ENCODE peak calls at places on chromosome 9, in nine cellular contexts. F is IMR-90, R is thyroid gland, P is kidney, C is neuronal stem cell, B is A549, D is transverse colon, G is lower lobe of right lung, E is astrocyte. J is an unnamed sample. For H3K4me1, the result is how much of the 10 kb centered on the place peaks cover.

GRCh38 chr9:94853887-94854286 is 127.4 kb downstream of the AOPEP start:
- DNase-seq in G (no peak), C (no peak), D (no peak), E (peak), B (peak), R (no peak), P (no peak), F (peak), J (no peak)

GRCh38 chr9:120904061-120904998 is 22.3 kb downstream of the TRAF1 start:
- DNase-seq in B (no peak), E (no peak), G (no peak), P (no peak), F (no peak), R (no peak), C (no peak), D (peak), J (no peak)

GRCh38 chr9:88706193-88707112 is 171.5 kb downstream of the NXNL2 start:
- DNase-seq in R (peak), C (no peak), G (peak), F (no peak), E (peak), B (no peak), D (no peak), P (peak), J (no peak)

GRCh38 chr9:30932226-30932625 is 1452.2 kb upstream of the ACO1 start:
- DNase-seq in G (no peak), C (no peak), P (no peak), B (peak), D (no peak), F (no peak), E (peak), R (no peak), J (no peak)

GRCh38 chr9:87276327-87276841 is 221.3 kb upstream of the DAPK1 start:
- DNase-seq in E (peak), R (no peak), G (no peak), D (no peak), B (no peak), P (no peak), C (no peak), F (peak), J (no peak)

GRCh38 chr9:85118990-85119755 is 449.6 kb downstream of the NTRK2 start:
- DNase-seq in C (no peak), P (no peak), F (no peak), G (no peak), B (peak), R (no peak), D (no peak), E (peak), J (no peak)

GRCh38 chr9:69885474-69885929 is 64.9 kb downstream of the CFAP95 start:
- DNase-seq in D (no peak), E (peak), P (no peak), G (no peak), R (peak), C (no peak), F (no peak), B (peak), J (no peak)

GRCh38 chr9:88045686-88046085 is 71.4 kb upstream of the CDK20 start:
- DNase-seq in P (no peak), C (no peak), B (no peak), R (no peak), D (no peak), G (no peak), F (no peak), E (no peak), J (no peak)

GRCh38 chr9:111873901-111874300 is 22.7 kb upstream of the UGCG start:
- DNase-seq in C (no peak), B (no peak), F (no peak), G (no peak), R (no peak), D (no peak), E (no peak), P (no peak), J (no peak)

GRCh38 chr9:16321461-16322119 is 548.9 kb downstream of the BNC2 start:
- DNase-seq in D (no peak), E (peak), R (no peak), G (no peak), P (peak), B (peak), C (no peak), F (peak), J (no peak)

GRCh38 chr9:26158631-26159150 is 480.4 kb upstream of the TUSC1 start:
- DNase-seq in B (no peak), F (no peak), C (no peak), P (no peak), G (no peak), E (no peak), R (no peak), D (no peak), J (no peak)

GRCh38 chr9:88775559-88775958 is 215.7 kb upstream of the S1PR3 start:
- DNase-seq in G (no peak), P (no peak), E (peak), F (peak), B (peak), C (no peak), R (no peak), D (no peak), J (no peak)

GRCh38 chr9:89723696-89724095 is 118.9 kb downstream of the GADD45G start:
- DNase-seq in F (no peak), P (no peak), D (no peak), G (no peak), R (peak), C (no peak), E (peak), B (no peak), J (no peak)

GRCh38 chr9:126337690-126338426 is 11.2 kb downstream of the MVB12B start:
- DNase-seq in D (no peak), F (no peak), B (no peak), E (no peak), R (no peak), C (no peak), P (no peak), G (no peak), J (no peak)

GRCh38 chr9:70746760-70747159 is 332.3 kb upstream of the KLF9 start:
- DNase-seq in R (no peak), B (no peak), P (no peak), D (no peak), C (no peak), F (no peak), G (no peak), E (no peak), J (no peak)

GRCh38 chr9:5453673-5454072 is 3.3 kb downstream of the CD274 start:
- DNase-seq in F (no peak), R (no peak), P (no peak), G (no peak), B (no peak), D (no peak), C (no peak), E (no peak), J (no peak)

GRCh38 chr9:14296462-14296861 is 17.5 kb downstream of the NFIB start:
- DNase-seq in P (no peak), C (no peak), F (no peak), B (no peak), R (no peak), G (no peak), E (no peak), D (no peak), J (no peak)

GRCh38 chr9:21995652-21996275 is 1.2 kb downstream of the CDKN2B-AS1 start:
- DNase-seq in C (no peak), D (peak), E (peak), G (peak), B (no peak), F (peak), P (peak), R (peak), J (peak)

GRCh38 chr9:105195259-105195658 is 49.2 kb upstream of the SLC44A1 start:
- DNase-seq in D (no peak), F (no peak), B (no peak), P (no peak), C (no peak), G (no peak), R (no peak), E (no peak), J (no peak)

GRCh38 chr9:128001411-128002298 is 20.9 kb upstream of the EEIG1 start:
- DNase-seq in E (peak), F (peak), B (peak), C (no peak), R (peak), P (peak), D (no peak), G (no peak), J (no peak)

GRCh38 chr9:128004011-128004604 is 23.3 kb upstream of the EEIG1 start:
- DNase-seq in F (no peak), E (no peak), C (no peak), B (no peak), D (no peak), P (no peak), R (no peak), G (no peak), J (no peak)

GRCh38 chr9:127999461-127999860 is 18.7 kb upstream of the EEIG1 start:
- DNase-seq in D (no peak), F (no peak), E (no peak), C (no peak), G (no peak), R (no peak), P (no peak), B (no peak), J (no peak)

GRCh38 chr9:128005938-128006337 is 25.1 kb upstream of the EEIG1 start:
- DNase-seq in E (no peak), G (no peak), D (no peak), P (peak), F (no peak), B (peak), R (peak), C (no peak), J (no peak)

DNA sequence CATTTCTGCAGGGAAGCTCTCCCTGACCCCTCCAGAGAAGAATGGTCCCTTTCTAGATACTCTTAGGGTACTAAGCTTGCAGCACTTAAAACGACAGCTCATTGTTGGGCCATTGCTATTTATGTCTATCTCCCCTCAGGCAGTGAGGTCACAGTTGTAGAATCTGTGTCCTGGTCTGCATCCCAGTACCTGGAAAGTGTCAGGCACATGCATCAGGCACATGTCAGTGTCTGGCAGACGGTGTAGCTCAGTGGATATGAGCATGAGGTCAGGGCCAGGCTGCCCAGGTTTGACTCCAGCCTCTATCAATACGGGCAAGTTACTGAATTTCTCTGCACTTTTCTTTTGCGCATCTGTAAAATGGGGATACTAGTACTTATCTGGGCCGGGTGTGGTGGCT is 22.2 kb upstream of the EEIG1 start:
- DNase-seq in B (no peak), P (no peak), G (no peak), E (no peak), F (no peak), D (no peak), R (no peak), C (no peak), J (no peak)
- H3K4me1 ChIP-seq in B (half or more), P (under half), G (under half), E (under half), F (under half), D (under half), R (under half), C (under half), J (under half)

GRCh38 chr9:109120204-109120789 is 550 bp upstream of the TMEM245 start:
- DNase-seq in C (no peak), G (no peak), F (no peak), P (no peak), D (no peak), E (no peak), B (no peak), R (no peak), J (no peak)

GRCh38 chr9:109119439-109120203 is at the start of gene TMEM245:
- DNase-seq in F (peak), E (peak), B (peak), G (peak), C (peak), R (peak), P (peak), D (peak), J (peak)

GRCh38 chr9:109117856-109118801 is 1.6 kb downstream of the TMEM245 start:
- DNase-seq in B (peak), E (peak), G (no peak), F (peak), C (no peak), R (peak), D (peak), P (peak), J (no peak)

GRCh38 chr9:109121218-109121796 is 1.6 kb upstream of the TMEM245 start:
- DNase-seq in B (no peak), F (no peak), P (no peak), D (no peak), C (no peak), G (no peak), E (no peak), R (no peak), J (no peak)

GRCh38 chr9:109118802-109119438 is 827 bp downstream of the TMEM245 start:
- DNase-seq in R (no peak), B (no peak), E (peak), D (no peak), G (no peak), F (peak), P (peak), C (peak), J (no peak)
- H3K4me1 ChIP-seq in R (under half), B (under half), E (under half), D (under half), G (under half), F (under half), P (under half), C (under half), J (under half)

GRCh38 chr9:136623849-136624183 is 38.9 kb upstream of the EGFL7 start:
- DNase-seq in D (peak), G (no peak), E (no peak), B (no peak), F (no peak), C (no peak), P (no peak), R (no peak), J (no peak)
- H3K4me1 ChIP-seq in D (under half), G (half or more), E (under half), B (under half), F (under half), C (under half), P (under half), R (under half), J (half or more)

DNA sequence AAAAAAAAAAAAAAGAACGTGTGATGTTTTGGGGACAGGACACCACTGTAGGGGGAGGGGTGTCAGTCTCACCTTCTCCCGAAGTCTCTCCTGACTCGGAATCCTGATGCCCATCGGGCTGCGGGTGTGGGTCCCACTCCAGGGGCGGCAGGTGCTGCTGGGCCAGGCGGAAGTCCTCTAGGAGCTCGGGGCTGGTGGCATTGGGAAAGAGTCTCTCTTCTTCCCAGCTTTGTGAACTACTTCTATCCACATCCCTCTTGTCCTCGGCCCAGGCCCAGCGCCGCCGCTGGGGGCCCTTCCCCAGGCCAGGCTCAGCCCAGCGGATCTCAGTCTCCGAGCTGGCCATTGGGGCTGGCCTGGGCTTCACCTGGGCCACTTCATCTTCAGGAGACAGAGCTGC is 6.8 kb downstream of the AKNA start:
- DNase-seq in G (no peak), C (no peak), D (no peak), B (no peak), R (no peak), F (no peak), P (no peak), E (no peak), J (no peak)
- H3K4me1 ChIP-seq in G (half or more), C (under half), D (under half), B (under half), R (under half), F (under half), P (under half), E (under half), J (half or more)

DNA sequence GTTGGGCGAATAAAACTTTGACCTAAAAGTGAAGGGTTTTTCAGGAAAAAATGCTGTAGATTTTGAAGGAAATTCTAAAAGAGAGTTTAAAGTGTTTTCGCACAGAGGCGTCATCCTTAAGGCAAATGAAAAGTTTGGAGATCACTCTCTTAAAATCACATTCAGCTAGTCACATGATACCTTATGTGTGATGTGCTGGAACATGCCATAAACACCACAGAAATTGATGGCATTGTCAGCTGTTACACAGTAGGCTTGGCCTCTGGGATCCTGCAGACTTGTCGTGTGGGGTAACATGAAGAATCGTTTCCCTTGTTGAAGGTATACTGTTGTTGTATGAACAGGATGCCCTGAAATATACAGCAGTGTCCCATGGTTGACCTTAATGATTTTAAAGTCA is 3.3 kb downstream of the ANP32B start:
- DNase-seq in C (no peak), E (no peak), R (no peak), G (no peak), B (no peak), P (no peak), D (no peak), F (no peak), J (no peak)
- H3K4me1 ChIP-seq in C (under half), E (under half), R (under half), G (under half), B (half or more), P (under half), D (under half), F (under half), J (under half)

GRCh38 chr9:129459550-129460322 is 161.2 kb downstream of the C9orf50 start:
- DNase-seq in B (no peak), G (no peak), F (no peak), D (peak), E (no peak), P (no peak), R (no peak), C (no peak), J (no peak)
- H3K4me1 ChIP-seq in B (under half), G (under half), F (under half), D (under half), E (under half), P (under half), R (under half), C (under half), J (under half)

GRCh38 chr9:18585996-18586395 is 112.0 kb downstream of the ADAMTSL1 start:
- DNase-seq in C (no peak), D (no peak), F (peak), B (no peak), R (no peak), E (peak), P (no peak), G (no peak), J (no peak)
- H3K4me1 ChIP-seq in C (under half), D (under half), F (under half), B (under half), R (under half), E (under half), P (under half), G (under half), J (under half)

DNA sequence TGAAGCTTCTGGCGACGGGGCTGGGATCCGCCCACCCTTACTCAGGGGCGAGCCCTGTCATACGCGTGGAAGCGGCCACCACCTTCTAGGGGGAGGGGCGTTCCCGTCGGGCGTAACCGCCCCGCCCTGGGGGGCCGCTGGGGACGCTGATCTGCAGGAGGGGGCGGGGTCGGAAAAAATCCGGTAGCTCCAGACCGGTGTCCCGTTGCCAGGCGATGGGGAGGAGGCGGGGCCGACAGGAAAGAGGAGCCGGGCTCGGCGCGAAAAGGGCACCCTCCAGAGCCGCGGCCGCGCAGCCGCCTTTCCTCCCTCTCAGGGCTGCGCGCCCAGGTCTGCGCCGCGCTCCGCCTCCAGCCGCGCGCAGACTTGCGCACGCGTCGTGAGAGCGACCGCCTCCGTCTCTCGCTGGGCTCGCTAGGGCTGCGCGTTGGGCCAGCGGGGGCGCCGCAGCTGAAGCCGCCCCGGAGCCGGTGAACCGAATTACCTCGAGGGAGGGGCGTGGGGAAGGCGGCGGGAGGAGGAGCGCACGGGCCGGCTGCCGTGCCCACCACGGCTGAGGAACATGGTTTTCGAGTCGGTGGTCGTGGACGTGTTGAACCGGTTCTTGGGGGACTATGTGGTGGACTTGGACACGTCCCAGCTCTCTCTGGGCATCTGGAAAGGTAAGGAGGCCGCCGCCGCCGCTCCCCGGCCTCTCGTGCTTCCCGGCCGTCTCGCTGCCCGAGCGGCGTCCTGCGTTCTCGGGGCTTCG is at the start of gene VPS13A:
- DNase-seq in R (peak), G (peak), E (peak), D (peak), P (peak), C (peak), F (peak), B (peak), J (peak)
- H3K4me1 ChIP-seq in R (under half), G (under half), E (under half), D (under half), P (under half), C (under half), F (under half), B (under half), J (under half)

J was measured in upper lobe of right lung.